ENCODE peak calls at places on chromosomes 12 and 14, in four cellular contexts. A is H7, H is transverse colon, W is iris pigment epithelial cell. Y is an unnamed sample.

GRCh38 chr12:26514364-26514763 is 318.6 kb downstream of the ITPR2 start:
- DNase-seq in A (no peak), H (no peak), W (no peak), Y (no peak)

GRCh38 chr12:109736552-109737108 is 23.0 kb downstream of the FAM222A start:
- DNase-seq in A (peak), H (no peak), W (peak), Y (peak)

GRCh38 chr14:95814363-95815225 is 62.0 kb upstream of the TUNAR start:
- DNase-seq in A (no peak), H (no peak), W (no peak), Y (peak)

GRCh38 chr12:124747426-124748161 is 116.1 kb downstream of the SCARB1 start:
- DNase-seq in A (no peak), H (peak), W (peak), Y (no peak)

GRCh38 chr12:130870442-130871285 is 1.2 kb upstream of the RAN start:
- DNase-seq in A (peak), H (peak), W (peak), Y (peak)

GRCh38 chr12:129984097-129984496 is 80.3 kb upstream of the TMEM132D start:
- DNase-seq in A (no peak), H (no peak), W (no peak), Y (peak)

GRCh38 chr12:69099201-69099837 is 140.1 kb upstream of the CPSF6 start:
- DNase-seq in A (peak), H (no peak), W (no peak), Y (peak)

GRCh38 chr12:66633676-66634075 is 45.2 kb downstream of the GRIP1 start:
- DNase-seq in A (no peak), H (no peak), W (peak), Y (no peak)

GRCh38 chr12:34298971-34299801 is 276.9 kb downstream of the ALG10 start:
- DNase-seq in A (no peak), H (no peak), W (no peak), Y (no peak)

GRCh38 chr12:56886319-56886718 is 47.9 kb downstream of the SDR9C7 start:
- DNase-seq in A (no peak), H (no peak), W (no peak), Y (no peak)

GRCh38 chr14:55053018-55053417 is 1.6 kb downstream of the MAPK1IP1L start:
- DNase-seq in A (no peak), H (no peak), W (no peak), Y (no peak)

GRCh38 chr12:113248046-113248825 is 27.0 kb downstream of the TPCN1 start:
- DNase-seq in A (no peak), H (no peak), W (no peak), Y (no peak)

GRCh38 chr14:103563089-103563620 is 395 bp downstream of the COA8 start:
- DNase-seq in A (no peak), H (peak), W (no peak), Y (no peak)

Y was measured in H9.